ENCODE peak calls at places on chromosomes 16 and 17, in four cellular contexts. U is substantia nigra, L is neural progenitor cell, R is HCT116. Q is an unnamed sample.

GRCh38 chr16:2535644-2536021 is 2.2 kb upstream of the PDPK1 start:
- DNase-seq in U (no peak), L (no peak), R (no peak), Q (no peak)

GRCh38 chr17:65370669-65371126 is 190.8 kb downstream of the AXIN2 start:
- DNase-seq in U (no peak), R (no peak), L (peak; percentile 11), Q (peak; percentile 81)

GRCh38 chr17:63665527-63666214 is 34.3 kb downstream of the LIMD2 start:
- DNase-seq in L (no peak), R (no peak), U (peak; percentile 9), Q (no peak)

GRCh38 chr17:263271-263670 is 81.8 kb upstream of the DOC2B start:
- DNase-seq in L (no peak), U (no peak), R (no peak), Q (no peak)

GRCh38 chr17:83196973-83197880 is 117.8 kb downstream of the METRNL start:
- DNase-seq in U (no peak), R (no peak), L (no peak), Q (no peak)

GRCh38 chr16:50762241-50762640 is 20.4 kb downstream of the CYLD start:
- DNase-seq in U (no peak), L (no peak), R (no peak), Q (no peak)

GRCh38 chr17:79991140-79991923 is 44.3 kb downstream of the TBC1D16 start:
- DNase-seq in R (peak; percentile 68), U (peak; percentile 69), L (peak; percentile 91), Q (peak; percentile 82)

GRCh38 chr17:10265100-10265810 is 66.8 kb upstream of the GAS7 start:
- DNase-seq in L (no peak), U (no peak), R (no peak), Q (no peak)

GRCh38 chr16:84699712-84700517 is at the start of gene USP10:
- DNase-seq in U (peak; percentile 81), R (peak; percentile 37), L (peak; percentile 95), Q (peak; percentile 85)

GRCh38 chr17:57871155-57871554 is 21.3 kb upstream of the MRPS23 start:
- DNase-seq in U (no peak), L (no peak), R (no peak), Q (no peak)

GRCh38 chr17:17874478-17874877 is 37.7 kb upstream of the SREBF1 start:
- DNase-seq in L (no peak), R (no peak), U (no peak), Q (no peak)

GRCh38 chr17:17540935-17541639 is 44.9 kb upstream of the RASD1 start:
- DNase-seq in U (no peak), R (no peak), L (no peak), Q (no peak)

GRCh38 chr17:50661795-50662391 is 27.2 kb downstream of the ABCC3 start:
- DNase-seq in U (peak; percentile 5), R (peak; percentile 92), L (no peak), Q (peak; percentile 98)

GRCh38 chr17:52181842-52182241 is 23.3 kb upstream of the CA10 start:
- DNase-seq in U (no peak), L (peak; percentile 32), R (no peak), Q (no peak)

GRCh38 chr16:74711938-74712337 is 11.3 kb upstream of the MLKL start:
- DNase-seq in U (no peak), L (no peak), R (no peak), Q (no peak)

GRCh38 chr17:74433421-74434121 is 1.7 kb downstream of the GPRC5C start:
- DNase-seq in R (no peak), U (peak; percentile 27), L (peak; percentile 51), Q (no peak)

GRCh38 chr17:63946440-63947363 is 14.6 kb upstream of the CD79B start:
- DNase-seq in U (no peak), L (peak; percentile 78), R (peak; percentile 22), Q (peak; percentile 27)

GRCh38 chr16:90020838-90021382 is 1.7 kb upstream of the DBNDD1 start:
- DNase-seq in L (no peak), U (peak; percentile 47), R (no peak), Q (no peak)

GRCh38 chr17:73600103-73600871 is 44.0 kb downstream of the SDK2 start:
- DNase-seq in L (no peak), U (no peak), R (no peak), Q (no peak)

GRCh38 chr17:77880702-77881450 is 77.6 kb upstream of the TNRC6C start:
- DNase-seq in R (no peak), L (no peak), U (no peak), Q (no peak)

GRCh38 chr17:10420811-10421210 is 939 bp downstream of the MYH8 start:
- DNase-seq in R (no peak), L (no peak), U (no peak), Q (no peak)

GRCh38 chr17:31156326-31156725 is 61.5 kb downstream of the NF1 start:
- DNase-seq in R (no peak), L (no peak), U (no peak), Q (no peak)

GRCh38 chr17:20934288-20934687 is 108.5 kb downstream of the USP22 start:
- DNase-seq in U (no peak), R (no peak), L (no peak), Q (no peak)

GRCh38 chr16:81614171-81614570 is 164.9 kb upstream of the PLCG2 start:
- DNase-seq in R (no peak), U (no peak), L (no peak), Q (no peak)

GRCh38 chr17:61794792-61795191 is 68.5 kb downstream of the BRIP1 start:
- DNase-seq in R (no peak), L (no peak), U (no peak), Q (no peak)

GRCh38 chr17:28726396-28726911 is 421 bp upstream of the TLCD1 start:
- DNase-seq in R (peak; percentile 53), L (peak; percentile 90), U (peak; percentile 79), Q (peak; percentile 74)

GRCh38 chr16:8714143-8714542 is 39.7 kb downstream of the ABAT start:
- DNase-seq in L (peak; percentile 27), U (no peak), R (no peak), Q (no peak)

GRCh38 chr17:34998205-34998604 is 17.9 kb downstream of the LIG3 start:
- DNase-seq in U (peak; percentile 76), R (peak; percentile 38), L (peak; percentile 77), Q (peak; percentile 82)

GRCh38 chr17:65236321-65236720 is 99.2 kb downstream of the RGS9 start:
- DNase-seq in U (no peak), L (no peak), R (no peak), Q (no peak)

GRCh38 chr16:85173981-85174751 is 61.9 kb upstream of the CIBAR2 start:
- DNase-seq in R (peak; percentile 33), U (peak; percentile 8), L (peak; percentile 51), Q (no peak)

GRCh38 chr16:86573215-86573614 is 5.1 kb upstream of the FOXL1 start:
- DNase-seq in L (no peak), R (no peak), U (no peak), Q (no peak)

GRCh38 chr16:56681939-56682702 is at the start of gene MT1X:
- DNase-seq in R (peak; percentile 81), L (peak; percentile 80), U (peak; percentile 87), Q (peak; percentile 95)

GRCh38 chr17:40548491-40548981 is 16.7 kb downstream of the CCR7 start:
- DNase-seq in U (no peak), R (no peak), L (no peak), Q (no peak)

GRCh38 chr16:19876501-19877059 is 8.1 kb downstream of the GPRC5B start:
- DNase-seq in L (no peak), U (peak; percentile 35), R (no peak), Q (no peak)

GRCh38 chr16:23858496-23859062 is 22.8 kb downstream of the PRKCB start:
- DNase-seq in U (no peak), R (no peak), L (no peak), Q (no peak)

GRCh38 chr17:17789828-17790672 is 46.7 kb downstream of the SREBF1 start:
- DNase-seq in U (no peak), L (no peak), R (no peak), Q (peak; percentile 41)

GRCh38 chr17:83103200-83103937 is 24.0 kb downstream of the METRNL start:
- DNase-seq in U (no peak), L (peak; percentile 77), R (peak; percentile 66), Q (peak; percentile 82)

GRCh38 chr16:35239561-35239960 is 1780.1 kb downstream of the TP53TG3F start:
- DNase-seq in R (no peak), U (no peak), L (no peak), Q (no peak)

GRCh38 chr17:81329279-81329926 is 34.3 kb upstream of the SLC38A10 start:
- DNase-seq in R (peak; percentile 91), U (no peak), L (peak; percentile 65), Q (peak; percentile 95)

GRCh38 chr16:78461496-78461938 is 362.1 kb downstream of the WWOX start:
- DNase-seq in R (no peak), U (no peak), L (no peak), Q (no peak)

DNA sequence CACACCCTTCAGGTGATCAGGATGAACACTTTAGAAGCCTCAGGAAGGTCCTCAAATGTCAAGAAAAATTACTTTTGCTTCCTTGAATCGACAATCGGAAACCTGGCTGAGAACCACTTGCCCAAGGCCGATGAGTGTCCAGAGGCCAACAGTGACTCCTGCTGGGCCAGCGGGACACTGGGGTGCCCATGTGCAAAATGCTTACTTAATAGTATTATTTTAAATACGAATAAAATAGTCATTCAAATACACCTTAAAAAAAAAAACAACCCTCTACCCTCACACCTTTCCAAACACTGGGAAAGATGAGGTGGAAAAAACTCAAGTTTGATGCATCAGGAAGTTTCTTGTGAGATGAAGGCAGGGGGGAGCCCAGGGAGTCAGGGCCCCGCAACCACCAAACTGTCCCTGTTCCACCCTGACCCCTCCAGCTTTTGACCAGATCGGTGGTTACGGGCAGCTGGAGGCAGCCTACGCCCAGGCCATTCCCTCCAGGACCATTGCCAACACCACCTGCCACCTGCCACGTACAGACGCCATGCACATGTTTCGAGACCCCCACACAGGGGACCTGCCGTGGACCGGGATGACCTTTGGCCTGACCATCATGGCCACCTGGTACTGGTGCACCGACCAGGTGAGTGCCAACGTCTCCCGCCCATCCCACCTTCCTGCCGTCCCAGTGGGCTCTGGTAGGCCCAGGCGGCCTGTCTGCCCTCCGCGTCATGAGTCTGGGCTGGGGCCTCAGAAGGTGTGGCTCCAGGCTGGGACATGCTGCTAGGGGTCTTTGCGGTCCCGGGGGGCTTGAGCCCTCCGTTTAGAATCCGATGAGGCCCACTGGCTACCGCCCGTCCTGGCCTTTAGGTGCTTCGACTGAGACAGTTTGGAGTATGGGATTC is 18.9 kb downstream of the SLC5A10 start:
- DNase-seq in U (no peak), L (no peak), R (no peak), Q (no peak)
- H3K27ac ChIP-seq in U (no peak overlapping the region), L (no peak overlapping the region), R (no peak overlapping the region), Q (no peak overlapping the region)

GRCh38 chr16:80530479-80530878 is 10.3 kb upstream of the DYNLRB2 start:
- DNase-seq in U (no peak), R (no peak), L (no peak), Q (no peak)
- H3K27ac ChIP-seq in U (no peak overlapping the region), R (no peak overlapping the region), L (no peak overlapping the region), Q (no peak overlapping the region)

GRCh38 chr17:3556905-3557767 is 476 bp downstream of the TRPV3 start:
- DNase-seq in U (no peak), R (no peak), L (no peak), Q (peak; percentile 81)
- H3K27ac ChIP-seq in U (no peak overlapping the region), R (no peak overlapping the region), L (no peak overlapping the region), Q (peak overlapping the region; percentile 73)

DNA sequence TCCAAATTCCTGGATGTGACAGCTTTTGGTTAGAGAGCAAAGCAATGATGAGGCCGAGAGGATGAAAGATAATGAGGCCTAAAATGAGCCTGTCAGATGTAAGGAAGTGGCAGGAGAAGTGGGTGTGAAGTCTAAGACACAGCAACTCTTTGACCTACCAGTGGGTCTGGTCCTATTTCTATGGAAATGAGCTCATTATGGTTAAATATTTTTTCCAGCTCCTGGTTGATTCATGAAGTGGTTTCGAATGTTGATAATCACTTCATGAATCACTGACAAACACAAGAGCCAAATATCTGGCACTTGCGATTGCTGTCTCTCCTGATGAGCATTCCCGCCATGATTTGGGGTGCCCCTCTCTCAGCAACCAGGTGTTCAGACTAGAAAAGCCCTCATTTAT is 273.3 kb upstream of the CDH5 start:
- DNase-seq in R (no peak), L (no peak), U (no peak), Q (no peak)
- H3K27ac ChIP-seq in R (no peak overlapping the region), L (no peak overlapping the region), U (no peak overlapping the region), Q (no peak overlapping the region)

Q was measured in small intestine.